ENCODE peak calls at places on chromosomes 11 and 22, in eight cellular contexts. L is endodermal cell; F is sigmoid colon; S is mesendoderm; Z is fibroblast of lung; M is heart left ventricle; B is right lobe of liver; I is effector memory CD4-positive, alpha-beta T cell. N is an unnamed sample. For H3K4me1, the result is how much of the 10 kb centered on the place peaks cover.

GRCh38 chr22:30425327-30425615 is 297 bp upstream of the MTFP1 start:
- DNase-seq in L (no peak), F (no peak), S (no peak), Z (no peak), M (no peak), B (no peak), I (no peak), N (no peak)

GRCh38 chr11:3123761-3124733 is 41.1 kb downstream of the OSBPL5 start:
- DNase-seq in L (peak), F (peak), S (no peak), Z (peak), M (peak), B (peak), I (no peak), N (no peak)

GRCh38 chr22:38411016-38411415 is 44.0 kb downstream of the KCNJ4 start:
- DNase-seq in L (no peak), F (peak), S (no peak), Z (no peak), M (no peak), B (no peak), I (no peak), N (no peak)

GRCh38 chr11:104979839-104980238 is 11.5 kb upstream of the CASP4 start:
- DNase-seq in L (no peak), F (no peak), S (no peak), Z (no peak), M (no peak), B (no peak), I (no peak), N (no peak)

GRCh38 chr11:97502201-97502600 is 1112.4 kb downstream of the JRKL start:
- DNase-seq in L (no peak), F (no peak), S (no peak), Z (peak), M (no peak), B (no peak), I (no peak), N (no peak)

GRCh38 chr22:49960967-49961600 is 512 bp downstream of the PIM3 start:
- DNase-seq in L (peak), F (peak), S (peak), Z (peak), M (peak), B (peak), I (no peak), N (no peak)

GRCh38 chr22:28855355-28856094 is 27.8 kb upstream of the ZNRF3 start:
- DNase-seq in L (peak), F (peak), S (peak), Z (peak), M (no peak), B (no peak), I (no peak), N (peak)

GRCh38 chr22:37996515-37997246 is 12.3 kb upstream of the SOX10 start:
- DNase-seq in L (no peak), F (no peak), S (no peak), Z (no peak), M (no peak), B (no peak), I (no peak), N (no peak)

GRCh38 chr11:16713594-16713993 is 24.9 kb upstream of the C11orf58 start:
- DNase-seq in L (no peak), F (no peak), S (no peak), Z (no peak), M (no peak), B (no peak), I (no peak), N (no peak)

GRCh38 chr22:19970479-19971275 is 29.1 kb upstream of the TXNRD2 start:
- DNase-seq in L (peak), F (peak), S (peak), Z (peak), M (peak), B (peak), I (peak), N (peak)

GRCh38 chr11:92765965-92766371 is 203.5 kb upstream of the MTNR1B start:
- DNase-seq in L (peak), F (no peak), S (peak), Z (peak), M (peak), B (no peak), I (no peak), N (no peak)

GRCh38 chr22:26690654-26691376 is 33.4 kb downstream of the MIAT start:
- DNase-seq in L (no peak), F (no peak), S (no peak), Z (no peak), M (no peak), B (no peak), I (no peak), N (no peak)

GRCh38 chr11:19072464-19072863 is 11.9 kb upstream of the MRGPRX2 start:
- DNase-seq in L (no peak), F (no peak), S (no peak), Z (no peak), M (no peak), B (no peak), I (no peak), N (no peak)

GRCh38 chr11:1276061-1276790 is 33.2 kb downstream of the TOLLIP start:
- DNase-seq in L (no peak), F (no peak), S (no peak), Z (no peak), M (peak), B (peak), I (no peak), N (no peak)

GRCh38 chr11:67440229-67441081 is 2.8 kb downstream of the CORO1B start:
- DNase-seq in L (no peak), F (no peak), S (no peak), Z (no peak), M (no peak), B (no peak), I (no peak), N (no peak)

GRCh38 chr22:46064236-46064965 is 85.9 kb upstream of the PPARA start:
- DNase-seq in L (peak), F (peak), S (no peak), Z (peak), M (peak), B (peak), I (no peak), N (peak)

GRCh38 chr11:39174965-39175364 is 2284.5 kb downstream of the LRRC4C start:
- DNase-seq in L (no peak), F (no peak), S (no peak), Z (no peak), M (no peak), B (no peak), I (no peak), N (no peak)

GRCh38 chr11:131694526-131695424 is 324.4 kb downstream of the NTM start:
- DNase-seq in L (peak), F (peak), S (peak), Z (peak), M (peak), B (peak), I (peak), N (no peak)

GRCh38 chr11:16598906-16599305 is 139.5 kb upstream of the C11orf58 start:
- DNase-seq in L (no peak), F (no peak), S (no peak), Z (no peak), M (no peak), B (no peak), I (no peak), N (no peak)

GRCh38 chr11:68214173-68215086 is 1.3 kb upstream of the KMT5B start:
- DNase-seq in L (peak), F (no peak), S (peak), Z (no peak), M (peak), B (peak), I (no peak), N (no peak)

GRCh38 chr22:49958961-49959781 is 1.4 kb upstream of the PIM3 start:
- DNase-seq in L (peak), F (peak), S (no peak), Z (no peak), M (peak), B (peak), I (no peak), N (no peak)

GRCh38 chr11:125108469-125108868 is 3.0 kb downstream of the TMEM218 start:
- DNase-seq in L (no peak), F (no peak), S (no peak), Z (peak), M (no peak), B (no peak), I (no peak), N (no peak)

GRCh38 chr11:70399681-70400112 is 1.4 kb downstream of the CTTN start:
- DNase-seq in L (peak), F (peak), S (peak), Z (peak), M (peak), B (peak), I (no peak), N (no peak)

GRCh38 chr11:9089636-9090035 is 1.8 kb downstream of the SCUBE2 start:
- DNase-seq in L (no peak), F (no peak), S (no peak), Z (no peak), M (no peak), B (no peak), I (no peak), N (no peak)

GRCh38 chr11:61536676-61537270 is 28.2 kb downstream of the LRRC10B start:
- DNase-seq in L (no peak), F (no peak), S (peak), Z (no peak), M (no peak), B (no peak), I (no peak), N (no peak)

GRCh38 chr11:118892964-118893363 is 9.3 kb downstream of the CXCR5 start:
- DNase-seq in L (no peak), F (no peak), S (no peak), Z (no peak), M (no peak), B (no peak), I (no peak), N (no peak)

GRCh38 chr11:118894192-118894591 is 10.5 kb downstream of the CXCR5 start:
- DNase-seq in L (no peak), F (no peak), S (no peak), Z (no peak), M (no peak), B (peak), I (no peak), N (no peak)

GRCh38 chr11:118889796-118890195 is 6.1 kb downstream of the CXCR5 start:
- DNase-seq in L (no peak), F (no peak), S (peak), Z (peak), M (peak), B (no peak), I (no peak), N (no peak)

GRCh38 chr11:118893662-118894061 is 10.0 kb downstream of the CXCR5 start:
- DNase-seq in L (no peak), F (no peak), S (no peak), Z (no peak), M (peak), B (no peak), I (no peak), N (no peak)

GRCh38 chr11:118892515-118892914 is 8.8 kb downstream of the CXCR5 start:
- DNase-seq in L (no peak), F (no peak), S (no peak), Z (no peak), M (no peak), B (no peak), I (peak), N (peak)
- H3K27ac ChIP-seq in L (no peak), F (no peak), S (no peak), Z (no peak), M (no peak), B (no peak), I (peak), N (peak)

GRCh38 chr22:39931271-39931670 is 28.9 kb upstream of the TMA7B start:
- DNase-seq in L (no peak), F (no peak), S (no peak), Z (no peak), M (no peak), B (no peak), I (no peak), N (no peak)
- H3K4me3 ChIP-seq in L (no peak), F (no peak), S (no peak), Z (no peak), M (no peak), B (no peak), I (peak), N (peak)

DNA sequence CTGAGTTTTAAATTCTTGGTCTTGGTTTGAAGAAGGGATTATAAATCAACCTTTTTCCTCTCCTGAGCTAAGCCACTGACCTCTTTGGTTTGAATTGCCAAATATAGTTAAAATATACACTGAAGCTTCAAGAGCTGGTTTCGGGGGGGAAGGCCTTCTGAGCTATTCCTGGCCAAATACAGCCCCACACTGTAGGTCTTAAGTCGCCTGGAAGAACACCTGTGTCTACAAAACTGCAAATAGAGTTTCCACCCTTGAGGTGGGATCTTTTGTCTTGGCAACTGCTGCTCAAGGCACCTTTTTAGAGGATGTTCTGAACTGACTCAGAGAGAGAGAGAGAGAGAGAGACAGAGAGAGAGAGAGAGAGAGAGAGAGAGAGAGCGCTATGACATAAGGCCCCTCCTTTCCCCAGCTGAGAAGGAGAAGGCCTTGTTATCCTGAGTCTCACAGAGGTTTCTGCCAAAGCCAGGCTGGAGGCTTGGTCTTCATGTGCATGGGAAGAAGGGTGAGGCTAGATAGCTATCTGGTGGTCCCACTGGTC is 5.5 kb downstream of the ADM start:
- DNase-seq in L (peak), F (no peak), S (peak), Z (peak), M (no peak), B (no peak), I (no peak), N (no peak)
- H3K4me1 ChIP-seq in L (under half), F (under half), S (under half), Z (under half), M (under half), B (under half), I (under half), N (under half)

DNA sequence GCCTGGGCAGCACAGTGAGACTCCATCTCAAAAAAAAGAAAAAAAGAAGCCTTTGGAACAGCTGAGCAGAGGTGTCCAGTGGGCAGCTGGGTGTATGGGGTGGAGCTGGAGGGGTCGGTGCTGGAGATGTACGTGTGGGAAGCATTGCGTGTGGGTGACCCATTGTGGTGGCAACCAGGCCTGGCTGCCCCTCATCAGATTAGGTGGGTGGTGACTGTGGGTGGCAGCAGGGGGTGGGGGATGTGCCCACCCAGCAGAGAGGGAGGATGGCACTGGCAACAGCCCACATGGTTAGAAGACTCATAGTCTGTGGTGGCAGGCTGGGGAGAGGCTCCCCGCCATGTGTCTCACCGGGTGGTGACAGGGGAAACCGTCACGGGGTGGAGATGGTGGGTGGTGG is 27.6 kb downstream of the TP53I11 start:
- DNase-seq in L (no peak), F (no peak), S (no peak), Z (no peak), M (no peak), B (no peak), I (no peak), N (no peak)
- H3K27ac ChIP-seq in L (no peak), F (no peak), S (no peak), Z (no peak), M (no peak), B (no peak), I (no peak), N (no peak)